ENCODE peak calls at places on chromosomes 3 and 15, in six cellular contexts. P, J, Y, B, G and X are unnamed samples.

GRCh38 chr3:426056-426455 is 229.5 kb downstream of the CHL1 start:
- DNase-seq in J (no peak), B (no peak), Y (no peak), G (no peak), P (no peak), X (no peak)

GRCh38 chr3:126372413-126373145 is 15.4 kb upstream of the KLF15 start:
- DNase-seq in G (no peak), Y (no peak), J (no peak), B (no peak), P (peak), X (no peak)

GRCh38 chr15:68469162-68470048 is 37.4 kb upstream of the ITGA11 start:
- DNase-seq in J (no peak), G (no peak), P (no peak), Y (no peak), B (no peak), X (no peak)

GRCh38 chr15:85865070-85865684 is 70.5 kb upstream of the KLHL25 start:
- DNase-seq in G (no peak), J (peak), Y (peak), P (peak), B (no peak), X (peak)

GRCh38 chr3:136925425-136926190 is 32.2 kb upstream of the IL20RB start:
- DNase-seq in B (no peak), P (no peak), Y (no peak), G (no peak), J (no peak), X (no peak)

GRCh38 chr3:15271785-15272381 is 60.5 kb downstream of the SH3BP5 start:
- DNase-seq in B (no peak), Y (no peak), P (no peak), J (no peak), G (peak), X (no peak)

GRCh38 chr3:11807651-11808050 is 39.0 kb downstream of the TAMM41 start:
- DNase-seq in P (no peak), Y (no peak), G (no peak), J (no peak), B (no peak), X (no peak)

GRCh38 chr3:168847293-168847883 is 751.7 kb upstream of the GOLIM4 start:
- DNase-seq in G (no peak), J (peak), B (no peak), Y (peak), P (no peak), X (peak)

GRCh38 chr3:49456417-49456816 is 13.7 kb upstream of the DAG1 start:
- DNase-seq in G (no peak), Y (no peak), B (no peak), P (no peak), J (no peak), X (no peak)

GRCh38 chr3:195751584-195751983 is 30.8 kb downstream of the MUC20 start:
- DNase-seq in Y (no peak), G (no peak), P (no peak), J (no peak), B (no peak), X (no peak)

GRCh38 chr15:82081904-82082810 is 36.3 kb upstream of the MEX3B start:
- DNase-seq in B (no peak), J (no peak), P (no peak), Y (peak), G (no peak), X (no peak)

GRCh38 chr3:157794771-157795170 is 291.6 kb upstream of the VEPH1 start:
- DNase-seq in P (no peak), B (no peak), J (no peak), Y (no peak), G (no peak), X (no peak)

GRCh38 chr3:171462224-171462623 is 2.0 kb upstream of the TNIK start:
- DNase-seq in Y (peak), B (no peak), P (no peak), J (no peak), G (no peak), X (no peak)

DNA sequence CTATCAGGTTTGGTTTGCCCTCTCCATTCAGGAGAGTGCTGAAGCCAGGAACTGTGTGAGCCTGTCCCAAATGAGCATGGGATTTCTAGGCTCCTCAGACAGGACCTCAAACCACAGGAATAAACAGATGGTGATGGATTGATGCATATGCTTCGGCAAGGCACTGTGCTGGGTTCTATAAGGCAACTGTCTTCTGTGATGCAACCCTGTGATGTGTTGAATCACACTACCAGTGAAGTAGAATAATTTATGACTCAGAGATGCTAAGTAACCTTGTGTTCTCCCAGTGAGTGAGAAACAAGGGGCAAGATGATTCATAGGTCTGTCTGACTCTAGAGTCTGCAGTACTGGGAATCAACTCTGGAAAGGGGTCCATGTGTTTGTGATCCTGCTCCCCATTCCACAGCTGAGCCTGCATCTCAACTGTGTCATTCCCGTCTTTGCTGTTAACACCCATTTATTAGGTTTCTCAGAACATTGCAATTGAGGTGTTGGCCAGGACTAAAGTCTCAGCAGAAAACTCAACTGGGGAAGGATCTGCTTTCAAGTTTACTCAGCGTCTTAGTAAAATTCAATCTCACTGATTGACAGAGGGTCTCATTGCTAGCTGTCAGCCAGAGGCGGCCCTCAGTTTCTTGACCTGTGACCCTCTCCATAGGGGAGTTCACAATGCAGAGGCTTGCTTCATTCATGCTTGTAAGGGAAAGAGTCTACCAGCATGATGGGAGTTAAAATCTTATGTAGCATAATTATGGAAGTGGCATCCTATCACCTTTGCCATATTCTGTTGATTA is 510.1 kb upstream of the CFAP20DC start:
- DNase-seq in P (no peak), Y (no peak), B (no peak), J (no peak), G (no peak), X (no peak)
- TF ChIP-seq CTCF in P (no peak), Y (no peak), B (no peak), J (no peak), G (no peak), X (no peak)

DNA sequence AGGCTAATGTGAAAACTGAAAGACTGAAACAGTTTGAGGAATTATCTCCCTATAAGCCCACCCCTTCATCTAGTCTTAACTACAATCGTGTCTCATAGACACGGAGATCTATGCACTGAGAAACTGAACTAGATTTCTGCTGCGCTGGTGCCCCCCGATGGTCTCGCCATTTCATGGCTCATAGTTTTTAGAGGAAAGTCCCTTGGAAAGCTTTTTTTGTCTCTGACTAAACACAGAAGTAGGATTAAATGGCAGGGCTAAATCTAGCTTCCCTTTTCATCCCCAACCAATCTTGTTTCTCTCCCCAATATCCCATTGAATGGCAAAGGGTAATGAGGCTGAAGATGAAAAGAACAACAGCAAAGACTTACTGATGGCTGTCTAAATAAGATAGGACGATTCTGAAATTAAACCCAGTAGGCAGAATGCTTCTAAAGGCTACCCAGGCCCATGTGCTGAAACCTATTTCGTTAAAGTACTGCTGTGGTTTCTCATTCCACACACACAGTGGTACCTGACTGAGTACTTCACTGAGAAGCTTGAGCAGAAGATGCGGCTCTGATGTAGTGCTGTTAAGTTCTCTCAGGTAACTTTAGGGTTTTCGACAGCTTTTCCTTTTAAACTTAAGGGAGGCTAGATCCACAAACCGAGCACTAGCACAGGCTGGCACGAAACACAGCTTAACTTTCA is 142.7 kb downstream of the GADL1 start:
- DNase-seq in Y (peak), J (peak), B (no peak), G (no peak), P (peak), X (peak)
- TF ChIP-seq CTCF in Y (peak), J (peak), B (peak), G (no peak), P (peak), X (peak)

DNA sequence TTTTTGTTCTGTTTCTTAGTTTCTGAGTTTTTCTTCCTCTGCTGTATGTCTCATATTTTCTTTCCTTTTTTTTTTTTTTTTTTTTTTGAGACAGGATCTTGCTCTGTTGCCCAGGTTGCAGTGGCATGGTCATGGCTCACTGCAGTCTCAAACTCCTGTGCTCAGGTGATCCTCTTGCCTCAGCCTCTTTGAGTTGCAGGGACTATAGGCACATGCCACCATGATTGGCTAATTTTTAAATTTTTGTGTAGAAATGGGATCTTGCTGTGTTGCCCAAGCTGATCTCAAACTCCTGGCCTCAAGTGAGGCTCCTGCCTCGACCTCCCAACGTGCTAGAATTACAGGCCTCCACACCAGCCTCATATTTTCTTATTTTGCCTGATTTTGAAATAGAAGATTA is 51.9 kb downstream of the CTDSPL2 start:
- DNase-seq in P (no peak), J (no peak), Y (no peak), B (no peak), G (no peak), X (no peak)
- TF ChIP-seq CTCF in P (no peak), J (no peak), Y (no peak), B (no peak), G (no peak), X (no peak)

DNA sequence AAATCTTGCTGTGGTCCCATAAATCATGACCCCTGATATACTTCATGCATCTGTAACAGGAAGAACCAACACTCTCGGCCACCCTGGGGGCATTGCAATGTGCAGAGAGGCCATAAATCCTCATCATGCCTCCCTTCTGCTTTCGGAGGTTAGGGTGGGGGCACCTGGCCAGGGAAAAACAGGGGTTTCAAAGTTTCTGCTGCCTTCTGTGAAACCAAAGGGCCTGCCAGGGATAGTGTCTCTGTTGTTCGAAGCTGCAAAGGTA is 193.5 kb downstream of the TLE3 start:
- DNase-seq in Y (no peak), J (peak), B (no peak), G (no peak), P (no peak), X (no peak)
- TF ChIP-seq CTCF in Y (no peak), J (no peak), B (no peak), G (no peak), P (no peak), X (no peak)

GRCh38 chr3:71984843-71985594 is 200.1 kb upstream of the PROK2 start:
- DNase-seq in B (no peak), J (no peak), G (no peak), P (no peak), Y (no peak), X (no peak)

GRCh38 chr3:71987828-71988227 is 202.9 kb upstream of the PROK2 start:
- DNase-seq in G (no peak), P (no peak), B (no peak), Y (no peak), J (no peak), X (no peak)

GRCh38 chr3:71990545-71990944 is 205.6 kb upstream of the PROK2 start:
- DNase-seq in B (no peak), Y (no peak), P (no peak), G (no peak), J (no peak), X (no peak)

GRCh38 chr3:71989165-71989564 is 204.2 kb upstream of the PROK2 start:
- DNase-seq in B (no peak), G (no peak), P (no peak), J (no peak), Y (no peak), X (no peak)

GRCh38 chr3:71987089-71987735 is 202.3 kb upstream of the PROK2 start:
- DNase-seq in Y (peak), J (no peak), B (no peak), G (no peak), P (no peak), X (no peak)
- TF ChIP-seq CTCF in Y (peak), J (peak), B (no peak), G (no peak), P (peak), X (no peak)

GRCh38 chr3:164387236-164387635 is 691.1 kb downstream of the SI start:
- DNase-seq in P (no peak), J (no peak), B (no peak), Y (no peak), G (no peak), X (no peak)

GRCh38 chr3:164393171-164393570 is 685.1 kb downstream of the SI start:
- DNase-seq in B (no peak), Y (peak), J (no peak), P (no peak), G (no peak), X (no peak)

GRCh38 chr3:164390046-164390445 is 688.2 kb downstream of the SI start:
- DNase-seq in P (no peak), B (no peak), Y (peak), J (no peak), G (no peak), X (no peak)
- TF ChIP-seq CTCF in P (no peak), B (no peak), Y (no peak), J (peak), G (no peak), X (peak)

GRCh38 chr15:80695911-80696651 is 971 bp downstream of the ABHD17C start:
- DNase-seq in P (peak), J (peak), Y (peak), B (no peak), G (no peak), X (no peak)
- TF ChIP-seq CTCF in P (peak), J (no peak), Y (peak), B (no peak), G (no peak), X (no peak)

GRCh38 chr3:40782086-40782721 is 257.4 kb downstream of the ZNF621 start:
- DNase-seq in P (no peak), B (no peak), G (no peak), J (no peak), Y (peak), X (no peak)
- TF ChIP-seq CTCF in P (no peak), B (no peak), G (no peak), J (no peak), Y (peak), X (no peak)

GRCh38 chr3:167740961-167741587 is 5.6 kb downstream of the SERPINI1 start:
- DNase-seq in P (peak), G (no peak), B (no peak), Y (peak), J (peak), X (peak)
- TF ChIP-seq CTCF in P (peak), G (no peak), B (no peak), Y (peak), J (peak), X (peak)

GRCh38 chr3:89250742-89251141 is 143.3 kb downstream of the EPHA3 start:
- DNase-seq in G (no peak), P (no peak), Y (no peak), J (no peak), B (no peak), X (no peak)

GRCh38 chr3:89246326-89246725 is 138.9 kb downstream of the EPHA3 start:
- DNase-seq in J (no peak), Y (peak), B (no peak), G (no peak), P (no peak), X (peak)
- TF ChIP-seq CTCF in J (peak), Y (no peak), B (no peak), G (no peak), P (no peak), X (peak)